ENCODE peak calls at places on chromosome 9, in six cellular contexts. C, N, B, V, P and H are unnamed samples. For H3K4me1, the result is how much of the 10 kb centered on the place peaks cover.

GRCh38 chr9:7172445-7173115 is 414.8 kb downstream of the KDM4C start:
- DNase-seq in C (no peak), B (no peak), P (peak), N (no peak), V (no peak), H (no peak)

GRCh38 chr9:77293949-77294348 is 116.6 kb downstream of the VPS13A start:
- DNase-seq in C (no peak), N (no peak), P (no peak), B (no peak), V (no peak), H (no peak)

GRCh38 chr9:122228906-122229837 is at the start of gene LHX6:
- DNase-seq in P (peak), C (no peak), V (no peak), B (no peak), N (no peak), H (peak)

GRCh38 chr9:25003686-25004085 is 458.0 kb upstream of the IZUMO3 start:
- DNase-seq in P (no peak), V (peak), B (no peak), N (no peak), C (no peak), H (no peak)

GRCh38 chr9:15430920-15431844 is 8.5 kb downstream of the SNAPC3 start:
- DNase-seq in V (peak), C (no peak), B (no peak), N (no peak), P (no peak), H (peak)

GRCh38 chr9:93105620-93106019 is 9.6 kb downstream of the CARD19 start:
- DNase-seq in N (no peak), P (no peak), C (no peak), V (no peak), B (no peak), H (no peak)

GRCh38 chr9:38120961-38121360 is 51.9 kb upstream of the SHB start:
- DNase-seq in P (no peak), N (no peak), B (no peak), V (no peak), C (no peak), H (no peak)

GRCh38 chr9:91534374-91534773 is 110.7 kb upstream of the NFIL3 start:
- DNase-seq in V (no peak), B (no peak), P (peak), C (no peak), N (no peak), H (no peak)

GRCh38 chr9:76023715-76024195 is 133.3 kb downstream of the PCSK5 start:
- DNase-seq in B (no peak), C (no peak), N (no peak), V (peak), P (no peak), H (no peak)

GRCh38 chr9:7298123-7298522 is 501.5 kb downstream of the DMAC1 start:
- DNase-seq in N (no peak), B (no peak), P (no peak), C (peak), V (no peak), H (no peak)

GRCh38 chr9:76415731-76416130 is 21.5 kb upstream of the RFK start:
- DNase-seq in C (no peak), P (no peak), B (peak), N (no peak), V (no peak), H (peak)

GRCh38 chr9:69554945-69555344 is 117.2 kb downstream of the APBA1 start:
- DNase-seq in B (no peak), C (no peak), V (no peak), N (no peak), P (peak), H (peak)

GRCh38 chr9:70318002-70318401 is 59.2 kb downstream of the SMC5 start:
- DNase-seq in V (no peak), B (no peak), P (no peak), N (no peak), C (no peak), H (no peak)

GRCh38 chr9:78325343-78325742 is 28.4 kb downstream of the PSAT1 start:
- DNase-seq in P (peak), N (peak), C (no peak), V (peak), B (no peak), H (peak)

GRCh38 chr9:112174223-112174964 is 703 bp downstream of the SUSD1 start:
- DNase-seq in N (no peak), V (peak), P (peak), B (peak), C (peak), H (peak)

GRCh38 chr9:12973702-12974101 is 198.9 kb downstream of the LURAP1L start:
- DNase-seq in V (no peak), B (no peak), N (no peak), C (no peak), P (no peak), H (no peak)

GRCh38 chr9:122325124-122325523 is 45.7 kb upstream of the PTGS1 start:
- DNase-seq in P (peak), V (no peak), C (no peak), B (no peak), N (no peak), H (no peak)

GRCh38 chr9:2215941-2216441 is 200.8 kb downstream of the SMARCA2 start:
- DNase-seq in B (no peak), P (no peak), N (no peak), V (no peak), C (no peak), H (no peak)

GRCh38 chr9:125142560-125143376 is 560 bp downstream of the SCAI start:
- DNase-seq in V (peak), C (no peak), P (no peak), N (no peak), B (no peak), H (peak)

GRCh38 chr9:131270171-131271015 is 5.9 kb downstream of the FAM78A start:
- DNase-seq in P (no peak), B (peak), C (no peak), V (peak), N (no peak), H (peak)

GRCh38 chr9:107536462-107536861 is 46.9 kb upstream of the KLF4 start:
- DNase-seq in P (no peak), V (no peak), B (no peak), N (no peak), C (no peak), H (no peak)

GRCh38 chr9:38641985-38642864 is 21.8 kb upstream of the ANKRD18A start:
- DNase-seq in C (no peak), N (no peak), P (peak), V (peak), B (peak), H (peak)

GRCh38 chr9:31030741-31031202 is 1353.7 kb upstream of the ACO1 start:
- DNase-seq in N (no peak), C (no peak), B (no peak), P (no peak), V (no peak), H (no peak)

GRCh38 chr9:89360465-89360864 is 42.2 kb downstream of the SECISBP2 start:
- DNase-seq in B (no peak), P (peak), V (peak), N (no peak), C (no peak), H (no peak)

DNA sequence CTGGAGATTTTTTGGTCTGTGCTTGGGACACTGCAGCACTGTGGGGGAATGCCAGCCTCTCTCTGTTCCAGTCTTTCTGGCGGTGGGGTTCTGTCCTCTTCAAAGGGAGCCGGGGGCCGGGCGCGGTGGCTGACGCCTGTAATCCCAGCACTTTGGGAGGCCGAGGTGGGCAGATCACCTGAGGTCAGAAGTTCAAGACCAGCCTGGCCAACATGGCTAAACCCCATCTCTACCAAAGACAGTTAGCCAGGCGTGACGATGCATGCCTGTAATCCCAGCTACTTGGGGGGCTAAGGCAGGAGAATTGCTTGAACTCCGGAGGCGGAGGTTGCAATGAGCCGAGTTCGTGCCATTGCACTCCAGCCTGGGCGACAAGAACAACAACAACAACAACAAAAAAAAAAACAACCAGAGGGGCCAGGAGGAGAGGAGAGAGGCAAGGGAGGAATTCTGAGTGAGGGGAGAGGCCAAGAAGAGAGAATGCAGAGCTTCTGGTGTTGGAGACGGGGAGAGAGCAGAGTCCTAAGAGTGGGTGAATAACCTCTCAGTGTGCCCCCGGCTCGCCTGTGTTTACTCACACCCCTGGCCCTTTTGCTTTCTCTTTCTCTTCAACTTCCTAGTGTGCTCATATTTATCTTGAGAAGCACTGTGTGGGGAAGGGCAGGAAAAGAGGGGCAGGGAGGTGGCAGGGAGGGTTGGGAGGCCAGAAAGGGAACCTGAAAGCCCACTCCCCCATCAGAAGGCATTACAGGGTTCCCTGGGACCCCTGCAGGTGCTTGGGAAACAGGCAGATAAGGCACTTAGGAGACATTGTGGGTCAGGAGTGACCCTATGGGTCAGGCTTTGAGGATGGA is 3.2 kb upstream of the SET start:
- DNase-seq in P (no peak), N (no peak), C (no peak), V (no peak), B (peak), H (no peak)
- H3K4me1 ChIP-seq in P (under half), N (under half), C (under half), V (under half), B (half or more), H (under half)

GRCh38 chr9:130110166-130110565 is 56.5 kb downstream of the GPR107 start:
- DNase-seq in B (no peak), V (no peak), N (no peak), C (no peak), P (no peak), H (no peak)

GRCh38 chr9:130107955-130108354 is 54.2 kb downstream of the GPR107 start:
- DNase-seq in N (no peak), B (no peak), V (no peak), C (no peak), P (no peak), H (no peak)

GRCh38 chr9:130112244-130113151 is 58.8 kb downstream of the GPR107 start:
- DNase-seq in N (no peak), V (peak), P (peak), B (no peak), C (no peak), H (peak)

GRCh38 chr9:130111805-130112204 is 58.1 kb downstream of the GPR107 start:
- DNase-seq in V (no peak), N (no peak), C (no peak), B (no peak), P (no peak), H (no peak)

DNA sequence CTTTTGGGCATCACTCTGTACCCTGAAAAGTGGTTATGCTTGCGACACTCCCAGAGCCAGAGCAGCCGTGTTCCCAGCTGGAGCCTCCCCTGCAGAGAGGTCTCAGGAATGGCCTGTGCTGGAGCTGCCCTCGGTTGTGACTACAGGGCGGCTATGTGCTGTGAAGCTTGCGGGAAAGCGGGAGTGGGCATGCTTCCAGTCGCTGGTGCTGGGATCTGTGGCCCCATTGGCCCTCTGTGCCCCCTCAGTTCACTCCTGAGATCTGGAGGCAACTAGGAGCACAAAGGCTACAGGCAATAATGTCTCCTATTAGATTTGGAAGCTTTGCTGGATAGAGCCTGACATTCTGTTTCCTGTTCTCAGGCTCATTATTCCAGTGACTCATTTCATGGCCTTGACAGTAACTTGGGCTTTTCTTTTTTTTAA is 56.9 kb downstream of the GPR107 start:
- DNase-seq in V (no peak), N (peak), B (no peak), P (peak), C (no peak), H (peak)
- H3K27ac ChIP-seq in V (no peak), N (no peak), B (no peak), P (no peak), C (no peak), H (peak)

GRCh38 chr9:137085918-137086530 is 761 bp upstream of the MAN1B1 start:
- DNase-seq in V (peak), P (no peak), B (peak), N (peak), C (no peak), H (peak)

GRCh38 chr9:137082222-137082924 is 4.4 kb upstream of the MAN1B1 start:
- DNase-seq in P (no peak), B (no peak), C (no peak), N (no peak), V (no peak), H (no peak)

GRCh38 chr9:137084526-137084925 is 2.3 kb upstream of the MAN1B1 start:
- DNase-seq in V (no peak), C (no peak), B (no peak), N (no peak), P (no peak), H (no peak)

GRCh38 chr9:137082925-137083290 is 3.9 kb upstream of the MAN1B1 start:
- DNase-seq in P (no peak), B (no peak), C (no peak), V (no peak), N (no peak), H (no peak)

GRCh38 chr9:137083418-137084004 is 3.3 kb upstream of the MAN1B1 start:
- DNase-seq in B (peak), P (peak), V (no peak), C (peak), N (peak), H (peak)
- TF ChIP-seq POLR2A in B (no peak), P (no peak), V (no peak), C (no peak), N (no peak), H (peak)

GRCh38 chr9:127388856-127389238 is 8.1 kb upstream of the SLC2A8 start:
- DNase-seq in V (no peak), P (no peak), N (no peak), C (no peak), B (no peak), H (peak)
- H3K4me1 ChIP-seq in V (under half), P (under half), N (under half), C (under half), B (under half), H (under half)

GRCh38 chr9:109424618-109425017 is 73.5 kb downstream of the PTPN3 start:
- DNase-seq in P (no peak), N (no peak), C (no peak), V (no peak), B (no peak), H (no peak)

GRCh38 chr9:109430231-109430630 is 67.9 kb downstream of the PTPN3 start:
- DNase-seq in P (no peak), V (no peak), C (no peak), N (no peak), B (no peak), H (no peak)

GRCh38 chr9:109427886-109428285 is 70.2 kb downstream of the PTPN3 start:
- DNase-seq in V (no peak), P (no peak), N (no peak), C (no peak), B (no peak), H (peak)

GRCh38 chr9:109426621-109427402 is 71.3 kb downstream of the PTPN3 start:
- DNase-seq in C (no peak), V (no peak), P (no peak), N (no peak), B (no peak), H (no peak)

GRCh38 chr9:109428854-109429253 is 69.3 kb downstream of the PTPN3 start:
- DNase-seq in C (no peak), V (no peak), N (no peak), P (no peak), B (no peak), H (no peak)
- H3K27ac ChIP-seq in C (no peak), V (no peak), N (no peak), P (no peak), B (no peak), H (no peak)

GRCh38 chr9:35158501-35159280 is 3.1 kb upstream of the UNC13B start:
- DNase-seq in C (no peak), P (no peak), V (no peak), N (no peak), B (no peak), H (no peak)

GRCh38 chr9:35163413-35163812 is 1.6 kb downstream of the UNC13B start:
- DNase-seq in N (no peak), V (no peak), B (no peak), C (no peak), P (no peak), H (no peak)

GRCh38 chr9:35162605-35163315 is 951 bp downstream of the UNC13B start:
- DNase-seq in B (no peak), N (no peak), V (no peak), C (no peak), P (no peak), H (no peak)

GRCh38 chr9:35164711-35165110 is 2.9 kb downstream of the UNC13B start:
- DNase-seq in B (no peak), C (no peak), V (no peak), P (peak), N (no peak), H (no peak)

DNA sequence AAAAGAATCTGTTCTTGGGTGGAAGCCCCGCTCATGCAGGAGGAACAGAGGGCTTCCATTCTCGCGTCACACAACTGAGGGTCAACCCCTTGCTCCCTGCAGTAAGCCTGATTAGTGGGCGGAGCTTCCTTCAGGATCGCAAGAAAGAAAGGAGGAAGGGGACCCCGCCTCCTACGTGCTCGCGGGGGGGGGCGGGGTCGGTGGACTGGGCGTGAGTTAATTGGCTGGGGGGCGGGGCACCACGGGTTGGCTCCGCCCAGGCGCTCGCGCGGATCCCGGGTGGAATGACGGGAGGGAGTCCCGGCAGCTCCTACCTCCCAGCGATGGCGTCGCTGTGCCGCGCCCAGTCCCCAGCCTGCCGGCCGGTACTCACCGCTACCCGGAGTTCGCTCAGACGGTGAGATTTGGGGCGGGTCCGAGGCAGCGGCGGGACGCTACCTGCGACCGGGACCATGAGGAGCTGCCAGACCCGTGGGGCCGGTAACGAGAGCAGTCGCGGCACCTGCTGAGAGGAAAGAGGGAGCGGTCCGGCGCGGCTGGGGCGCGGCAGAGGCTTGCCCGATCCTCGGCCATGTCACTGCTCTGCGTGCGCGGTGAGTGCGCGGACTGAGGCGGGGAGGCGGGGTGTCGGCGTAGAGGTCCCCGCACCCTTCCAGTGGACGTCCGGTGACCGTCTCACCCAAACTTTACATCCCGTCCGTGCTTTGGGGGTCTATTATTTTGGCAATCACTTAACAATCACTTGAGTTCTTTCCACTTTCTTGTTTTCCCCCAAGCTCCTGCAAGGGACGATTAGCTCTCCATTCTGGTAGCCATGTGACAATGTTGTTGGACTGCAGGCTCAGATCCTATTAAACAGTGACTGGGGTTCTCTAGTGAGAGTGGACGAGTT is at the start of gene UNC13B:
- DNase-seq in C (peak), P (peak), B (peak), V (peak), N (peak), H (peak)
- TF ChIP-seq POLR2A in C (no peak), P (peak), B (no peak), V (peak), N (peak), H (peak)

DNA sequence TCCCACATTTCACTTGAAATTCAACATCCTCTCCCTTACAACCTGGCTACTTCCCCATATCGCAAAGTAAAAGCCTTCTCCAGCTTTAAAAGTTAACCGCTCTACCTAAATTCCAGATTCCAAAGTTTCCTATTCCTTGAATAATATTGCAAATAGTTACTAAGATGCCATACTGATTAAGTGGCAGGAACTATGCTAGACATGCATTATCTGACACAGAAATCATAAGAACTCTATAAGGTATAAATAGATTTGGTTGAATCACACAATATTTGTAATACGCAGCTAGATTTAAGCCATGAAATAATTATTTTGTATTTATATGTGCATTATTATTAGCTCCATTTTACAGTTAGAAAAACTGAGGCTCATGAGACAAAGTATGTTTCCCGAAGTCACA is 92.8 kb downstream of the NFIB start:
- DNase-seq in B (no peak), N (no peak), P (peak), C (no peak), V (no peak), H (no peak)
- H3K4me1 ChIP-seq in B (half or more), N (under half), P (under half), C (under half), V (under half), H (under half)

GRCh38 chr9:126327750-126328120 is 1.1 kb downstream of the MVB12B start:
- DNase-seq in V (no peak), P (no peak), B (no peak), C (no peak), N (no peak), H (no peak)
- H3K27ac ChIP-seq in V (peak), P (no peak), B (peak), C (no peak), N (peak), H (peak)

GRCh38 chr9:136693490-136694162 is 6.4 kb upstream of the AGPAT2 start:
- DNase-seq in V (no peak), P (peak), C (no peak), N (no peak), B (peak), H (peak)
- TF ChIP-seq POLR2A in V (no peak), P (no peak), C (no peak), N (no peak), B (no peak), H (no peak)

GRCh38 chr9:79616013-79616412 is 44.2 kb downstream of the TLE4 start:
- DNase-seq in N (no peak), B (no peak), V (no peak), P (peak), C (no peak), H (no peak)
- H3K4me1 ChIP-seq in N (under half), B (half or more), V (under half), P (under half), C (under half), H (under half)